ENCODE peak calls at places on chromosome 1, in seven cellular contexts. One of them, this sample, is unnamed.

GRCh38 chr1:199046618-199047017 is 407.8 kb downstream of the PTPRC start:
- DNase-seq in hypothalamus: no peak
- DNase-seq in Calu3: no peak
- DNase-seq in naive B cell: no peak
- DNase-seq in left cardiac atrium: no peak
- DNase-seq in KBM-7: no peak
- DNase-seq in effector CD4-positive, alpha-beta T cell: no peak
- DNase-seq in this sample: peak; percentile 54

GRCh38 chr1:94602312-94602711 is 60.8 kb upstream of the F3 start:
- DNase-seq in naive B cell: no peak
- DNase-seq in Calu3: peak; percentile 39
- DNase-seq in effector CD4-positive, alpha-beta T cell: no peak
- DNase-seq in hypothalamus: no peak
- DNase-seq in KBM-7: peak; percentile 72
- DNase-seq in left cardiac atrium: peak; percentile 37
- DNase-seq in this sample: no peak

GRCh38 chr1:76074321-76075187 is at the start of gene ST6GALNAC3:
- DNase-seq in naive B cell: peak; percentile 88
- DNase-seq in KBM-7: no peak
- DNase-seq in hypothalamus: peak; percentile 85
- DNase-seq in effector CD4-positive, alpha-beta T cell: peak; percentile 63
- DNase-seq in Calu3: peak; percentile 72
- DNase-seq in left cardiac atrium: peak; percentile 77
- DNase-seq in this sample: no peak

GRCh38 chr1:162347281-162347680 is 29.4 kb downstream of the SPATA46 start:
- DNase-seq in hypothalamus: no peak
- DNase-seq in KBM-7: no peak
- DNase-seq in left cardiac atrium: no peak
- DNase-seq in effector CD4-positive, alpha-beta T cell: no peak
- DNase-seq in Calu3: peak; percentile 13
- DNase-seq in naive B cell: no peak
- DNase-seq in this sample: no peak

GRCh38 chr1:184940226-184940625 is 34.1 kb downstream of the NIBAN1 start:
- DNase-seq in naive B cell: no peak
- DNase-seq in Calu3: no peak
- DNase-seq in hypothalamus: no peak
- DNase-seq in effector CD4-positive, alpha-beta T cell: no peak
- DNase-seq in left cardiac atrium: no peak
- DNase-seq in KBM-7: no peak
- DNase-seq in this sample: no peak

GRCh38 chr1:203200059-203200553 is 13.6 kb upstream of the CHI3L1 start:
- DNase-seq in naive B cell: no peak
- DNase-seq in effector CD4-positive, alpha-beta T cell: no peak
- DNase-seq in left cardiac atrium: peak; percentile 47
- DNase-seq in Calu3: no peak
- DNase-seq in hypothalamus: peak; percentile 42
- DNase-seq in KBM-7: no peak
- DNase-seq in this sample: no peak

GRCh38 chr1:20480261-20481157 is 5.5 kb downstream of the CAMK2N1 start:
- DNase-seq in effector CD4-positive, alpha-beta T cell: no peak
- DNase-seq in hypothalamus: peak; percentile 76
- DNase-seq in Calu3: peak; percentile 44
- DNase-seq in naive B cell: no peak
- DNase-seq in KBM-7: no peak
- DNase-seq in left cardiac atrium: no peak
- DNase-seq in this sample: no peak

GRCh38 chr1:53552146-53552940 is 93.1 kb downstream of the DMRTB1 start:
- DNase-seq in naive B cell: no peak
- DNase-seq in hypothalamus: no peak
- DNase-seq in effector CD4-positive, alpha-beta T cell: no peak
- DNase-seq in Calu3: no peak
- DNase-seq in KBM-7: no peak
- DNase-seq in left cardiac atrium: peak; percentile 4
- DNase-seq in this sample: no peak

GRCh38 chr1:20663969-20664715 is 3.0 kb upstream of the DDOST start:
- DNase-seq in Calu3: no peak
- DNase-seq in naive B cell: no peak
- DNase-seq in hypothalamus: no peak
- DNase-seq in KBM-7: no peak
- DNase-seq in left cardiac atrium: no peak
- DNase-seq in effector CD4-positive, alpha-beta T cell: no peak
- DNase-seq in this sample: no peak

GRCh38 chr1:204059970-204060369 is 12.9 kb upstream of the SOX13 start:
- DNase-seq in effector CD4-positive, alpha-beta T cell: no peak
- DNase-seq in naive B cell: no peak
- DNase-seq in KBM-7: no peak
- DNase-seq in Calu3: no peak
- DNase-seq in hypothalamus: no peak
- DNase-seq in left cardiac atrium: no peak
- DNase-seq in this sample: no peak